ENCODE peak calls at places on chromosomes 13 and 19, in seven cellular contexts. Q is SK-N-SH, E is GM12878, I is HCT116, Y is HepG2, W is K562, R is Panc1. P is an unnamed sample. For H3K36me3, the result is how much of the 10 kb centered on the place peaks cover.

GRCh38 chr19:1140272-1140671 is 33.8 kb downstream of the SBNO2 start:
- DNase-seq in W (no peak), Q (no peak), R (no peak), Y (no peak), E (no peak), I (no peak), P (no peak)

GRCh38 chr19:47430041-47430802 is 10.9 kb upstream of the MEIS3 start:
- DNase-seq in Q (no peak), I (no peak), Y (no peak), E (no peak), R (no peak), W (no peak), P (peak)

GRCh38 chr13:98739023-98739422 is 13.4 kb downstream of the SLC15A1 start:
- DNase-seq in E (no peak), Q (no peak), W (no peak), Y (no peak), I (no peak), R (no peak), P (no peak)

GRCh38 chr13:102295316-102296048 is 106.4 kb downstream of the FGF14 start:
- DNase-seq in E (no peak), Y (no peak), Q (no peak), W (no peak), R (no peak), I (no peak), P (no peak)

GRCh38 chr13:95608640-95609280 is 35.7 kb downstream of the DZIP1 start:
- DNase-seq in I (no peak), E (no peak), Q (no peak), W (no peak), R (no peak), Y (no peak), P (no peak)

GRCh38 chr13:93425411-93425810 is 198.8 kb downstream of the GPC6 start:
- DNase-seq in Q (no peak), Y (no peak), W (no peak), I (no peak), R (no peak), E (no peak), P (no peak)

GRCh38 chr13:93249259-93249917 is 22.8 kb downstream of the GPC6 start:
- DNase-seq in I (no peak), Y (peak), Q (no peak), W (no peak), E (no peak), R (no peak), P (no peak)

GRCh38 chr13:98983182-98983581 is 5.3 kb upstream of the DOCK9 start:
- DNase-seq in R (no peak), I (no peak), W (no peak), Y (no peak), E (no peak), Q (no peak), P (no peak)

GRCh38 chr13:41587490-41587889 is 130.1 kb downstream of the RGCC start:
- DNase-seq in Q (no peak), I (no peak), E (no peak), R (no peak), W (no peak), Y (no peak), P (peak)

GRCh38 chr19:512548-513365 is 5.5 kb downstream of the TPGS1 start:
- DNase-seq in Y (no peak), I (no peak), E (no peak), Q (no peak), W (no peak), R (no peak), P (no peak)

GRCh38 chr13:43448605-43449004 is 338.2 kb downstream of the ENOX1 start:
- DNase-seq in I (no peak), Q (no peak), E (no peak), W (no peak), R (no peak), Y (no peak), P (no peak)

GRCh38 chr19:33392341-33393285 is 19.1 kb downstream of the CEBPG start:
- DNase-seq in R (no peak), E (no peak), W (peak), Y (peak), I (no peak), Q (peak), P (no peak)

GRCh38 chr13:24802074-24802473 is 38.1 kb downstream of the RNF17 start:
- DNase-seq in I (no peak), Y (no peak), W (no peak), R (no peak), E (no peak), Q (no peak), P (no peak)

GRCh38 chr13:31093145-31093885 is 68.4 kb downstream of the HSPH1 start:
- DNase-seq in W (no peak), E (no peak), I (no peak), Q (no peak), Y (no peak), R (no peak), P (no peak)

GRCh38 chr19:49786432-49786831 is 19.6 kb downstream of the AP2A1 start:
- DNase-seq in E (no peak), I (no peak), Q (no peak), W (peak), Y (no peak), R (no peak), P (no peak)
- H3K36me3 ChIP-seq in E (under half), I (under half), Q (under half), W (half or more), Y (under half), R (under half), P (under half)

DNA sequence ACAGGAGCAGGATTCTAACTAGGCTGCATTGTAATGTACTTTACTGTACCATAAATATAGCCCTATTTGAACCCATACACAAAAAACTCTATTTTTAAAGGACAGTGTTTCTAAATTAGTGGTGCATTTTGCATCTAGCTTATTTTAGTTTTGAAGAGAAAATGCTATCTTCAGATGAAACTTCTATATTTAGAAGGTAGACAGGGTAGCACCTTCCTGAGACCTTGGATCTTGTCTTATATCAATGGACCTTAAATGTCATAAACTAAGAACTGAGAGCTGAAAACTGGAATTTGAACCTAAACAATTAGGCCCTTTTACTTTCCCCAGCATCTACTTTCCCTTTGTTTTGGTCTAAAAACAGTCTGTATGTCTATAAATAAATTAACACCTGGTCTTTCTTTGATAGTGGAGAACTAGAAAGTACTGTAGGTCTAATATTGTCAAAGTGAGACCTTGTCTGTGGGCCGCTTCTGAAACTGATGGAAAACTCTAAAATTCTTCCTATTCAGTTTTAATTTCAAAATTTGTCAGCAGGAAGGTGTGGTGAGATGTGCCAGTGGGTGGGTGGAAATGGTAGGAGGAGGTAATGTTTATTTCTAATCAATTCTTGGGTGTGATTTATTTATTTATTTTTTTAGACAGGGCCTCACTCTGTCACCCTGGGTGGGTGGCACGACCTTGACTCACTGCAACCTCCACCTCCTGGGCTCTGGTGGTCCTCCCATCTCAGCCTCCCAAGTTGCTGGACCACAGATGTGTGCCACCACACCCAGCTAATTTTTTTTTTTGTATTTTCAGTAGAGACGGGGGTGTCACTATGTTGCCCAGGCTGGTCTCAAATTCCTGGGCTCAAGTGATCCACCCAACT is 10.1 kb downstream of the COG3 start:
- DNase-seq in Y (no peak), Q (no peak), W (no peak), E (no peak), R (no peak), I (no peak), P (no peak)
- TF ChIP-seq REST in Y (no peak), Q (no peak), W (no peak), E (no peak), R (no peak), I (no peak), P (no peak)

GRCh38 chr19:34461375-34462100 is 20.0 kb upstream of the WTIP start:
- DNase-seq in R (no peak), E (no peak), Y (no peak), W (no peak), I (no peak), Q (no peak), P (no peak)
- H3K36me3 ChIP-seq in R (half or more), E (half or more), Y (under half), W (half or more), I (half or more), Q (half or more), P (half or more)

GRCh38 chr13:26991508-26992181 is 180.0 kb downstream of the USP12 start:
- DNase-seq in R (no peak), E (no peak), I (no peak), Y (peak), Q (no peak), W (no peak), P (no peak)
- TF ChIP-seq REST in R (no peak), E (no peak), I (no peak), Y (no peak), Q (no peak), W (no peak), P (no peak)

DNA sequence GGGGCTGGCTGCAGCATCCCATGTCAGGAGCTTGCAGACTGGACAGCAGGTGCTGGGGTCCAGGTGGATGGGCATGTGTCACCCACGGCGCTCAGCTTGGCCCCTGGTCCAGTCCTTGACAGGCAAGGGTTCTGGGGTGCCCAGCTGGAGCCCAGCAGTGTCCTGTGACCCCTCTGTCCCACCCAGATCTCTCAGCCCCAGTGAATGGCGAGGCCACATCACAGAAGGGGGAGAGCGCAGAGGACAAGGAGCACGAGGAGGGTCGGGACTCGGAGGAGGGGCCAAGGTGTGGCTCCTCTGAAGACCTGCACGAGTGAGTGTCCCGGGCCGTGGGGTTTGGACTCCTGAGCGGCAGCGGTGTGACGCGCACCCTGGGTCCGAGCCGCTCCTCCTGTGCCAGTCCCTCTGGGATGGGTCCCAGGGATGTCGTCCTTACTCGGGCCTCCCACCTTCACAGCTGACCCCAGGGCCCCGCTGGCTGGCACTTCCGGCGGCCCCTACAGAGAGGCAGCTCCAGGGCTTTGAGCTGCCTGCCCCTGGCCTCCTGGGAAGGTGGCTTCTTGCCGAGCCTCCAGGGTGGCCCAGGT is 17.2 kb downstream of the PLIN4 start:
- DNase-seq in E (no peak), Y (no peak), I (no peak), Q (no peak), R (no peak), W (no peak), P (no peak)
- H3K36me3 ChIP-seq in E (under half), Y (under half), I (under half), Q (half or more), R (under half), W (under half), P (under half)

GRCh38 chr19:43467276-43467675 is 1.9 kb upstream of the LYPD3 start:
- DNase-seq in E (no peak), I (no peak), Y (no peak), W (no peak), R (no peak), Q (no peak), P (no peak)

GRCh38 chr19:43463381-43464088 is 1.9 kb downstream of the LYPD3 start:
- DNase-seq in R (no peak), E (peak), I (peak), Q (peak), Y (peak), W (peak), P (peak)

GRCh38 chr19:43466793-43467192 is 1.4 kb upstream of the LYPD3 start:
- DNase-seq in W (no peak), R (no peak), Q (no peak), Y (no peak), E (no peak), I (no peak), P (no peak)

GRCh38 chr19:43464089-43464775 is 1.2 kb downstream of the LYPD3 start:
- DNase-seq in W (peak), Y (no peak), Q (peak), E (no peak), I (no peak), R (no peak), P (no peak)

GRCh38 chr19:43465468-43466120 is at the start of gene LYPD3:
- DNase-seq in E (no peak), Q (no peak), I (peak), Y (no peak), R (no peak), W (peak), P (peak)
- TF ChIP-seq REST in E (no peak), Q (no peak), I (no peak), Y (no peak), R (no peak), W (no peak), P (no peak)

DNA sequence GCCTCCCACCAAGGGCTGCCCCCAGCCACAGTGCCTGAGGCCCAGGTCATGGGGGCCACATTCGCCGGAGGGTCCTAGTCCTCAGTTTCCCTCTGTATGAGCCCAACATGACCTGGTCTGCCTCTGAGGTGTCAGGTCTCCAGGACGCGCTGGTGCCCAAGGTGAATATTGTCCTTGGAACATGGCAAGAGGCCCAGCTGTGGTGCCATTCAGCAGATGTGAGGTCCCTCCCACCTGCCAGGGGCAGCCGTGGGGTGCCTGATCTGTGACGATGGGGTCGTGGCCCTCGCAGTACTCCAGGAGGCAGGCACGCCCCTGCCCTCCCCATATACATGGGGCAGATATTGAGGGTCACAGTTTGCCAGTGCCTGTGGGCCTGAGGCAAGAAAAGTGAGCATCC is 151.9 kb downstream of the KDM4B start:
- DNase-seq in E (no peak), Q (no peak), I (no peak), W (no peak), Y (no peak), R (no peak), P (no peak)
- H3K36me3 ChIP-seq in E (under half), Q (under half), I (under half), W (under half), Y (under half), R (under half), P (under half)

GRCh38 chr19:55251296-55252081 is 7.3 kb downstream of the PPP6R1 start:
- DNase-seq in W (peak), E (no peak), Y (no peak), I (no peak), R (no peak), Q (peak), P (no peak)
- TF ChIP-seq REST in W (no peak), E (no peak), Y (no peak), I (no peak), R (no peak), Q (no peak), P (no peak)

GRCh38 chr19:19027228-19027627 is 6.1 kb downstream of the SUGP2 start:
- DNase-seq in I (no peak), W (no peak), E (no peak), Y (no peak), R (no peak), Q (no peak), P (no peak)

GRCh38 chr19:19026299-19026971 is 6.9 kb downstream of the SUGP2 start:
- DNase-seq in Q (no peak), W (no peak), I (no peak), Y (peak), R (no peak), E (no peak), P (peak)

GRCh38 chr19:19021115-19021514 is 12.2 kb downstream of the SUGP2 start:
- DNase-seq in Y (peak), I (no peak), Q (no peak), R (no peak), E (no peak), W (no peak), P (no peak)

GRCh38 chr19:19022380-19022961 is 10.8 kb downstream of the SUGP2 start:
- DNase-seq in Q (no peak), I (no peak), R (no peak), W (no peak), E (no peak), Y (peak), P (no peak)
- H3K36me3 ChIP-seq in Q (half or more), I (half or more), R (under half), W (half or more), E (under half), Y (under half), P (half or more)

GRCh38 chr19:11142528-11143171 is 12.9 kb downstream of the SPC24 start:
- DNase-seq in I (peak), Y (peak), R (peak), E (no peak), W (peak), Q (peak), P (peak)
- TF ChIP-seq REST in I (no peak), Y (no peak), R (no peak), E (no peak), W (no peak), Q (no peak), P (no peak)